ENCODE peak calls at places on chromosomes 2 and 18, in nine cellular contexts. D, B, V, H, Z, G, J, O and K are unnamed samples.

GRCh38 chr2:177147093-177147694 is 65.4 kb upstream of the HNRNPA3 start:
- DNase-seq in G (peak; percentile 58), Z (no peak), O (no peak), V (no peak), B (peak; percentile 48), J (peak; percentile 80), D (peak; percentile 67), H (peak; percentile 64), K (peak; percentile 73)

GRCh38 chr2:227724394-227725039 is at the start of gene SCYGR6:
- DNase-seq in G (no peak), O (no peak), B (no peak), H (no peak), D (no peak), Z (no peak), J (no peak), V (no peak), K (no peak)

GRCh38 chr2:241880311-241881073 is 11.0 kb downstream of the RTP5 start:
- DNase-seq in D (no peak), V (no peak), G (no peak), H (no peak), B (no peak), J (no peak), Z (no peak), O (peak; percentile 14), K (no peak)

GRCh38 chr2:18961991-18962421 is 372.6 kb upstream of the NT5C1B start:
- DNase-seq in D (no peak), G (no peak), V (no peak), H (no peak), J (no peak), Z (no peak), O (no peak), B (no peak), K (no peak)

GRCh38 chr2:152055366-152056108 is 43.3 kb downstream of the CACNB4 start:
- DNase-seq in V (no peak), G (no peak), D (no peak), J (peak; percentile 53), Z (no peak), O (no peak), H (peak; percentile 71), B (no peak), K (no peak)

GRCh38 chr18:55301196-55301540 is 286.8 kb downstream of the TCF4 start:
- DNase-seq in Z (no peak), H (no peak), O (no peak), G (peak; percentile 17), V (no peak), D (no peak), B (peak; percentile 58), J (peak; percentile 61), K (no peak)

GRCh38 chr2:182477774-182478173 is 50.9 kb upstream of the PDE1A start:
- DNase-seq in J (no peak), D (no peak), G (no peak), O (no peak), V (no peak), Z (no peak), B (no peak), H (peak; percentile 35), K (no peak)

GRCh38 chr2:36361396-36361795 is 5.8 kb downstream of the CRIM1 start:
- DNase-seq in D (no peak), G (no peak), H (no peak), O (no peak), V (no peak), J (peak; percentile 65), B (no peak), Z (no peak), K (no peak)

GRCh38 chr2:23745726-23746105 is 181.2 kb downstream of the ATAD2B start:
- DNase-seq in J (peak; percentile 51), B (no peak), D (no peak), Z (no peak), O (no peak), H (no peak), G (peak; percentile 49), V (peak; percentile 21), K (no peak)

GRCh38 chr2:190075623-190076022 is 13.1 kb upstream of the MSTN start:
- DNase-seq in J (no peak), B (no peak), G (no peak), D (no peak), H (no peak), O (no peak), Z (no peak), V (no peak), K (no peak)

GRCh38 chr2:70716131-70716766 is 51.8 kb downstream of the ADD2 start:
- DNase-seq in G (no peak), J (no peak), D (no peak), Z (no peak), B (no peak), O (no peak), V (no peak), H (no peak), K (no peak)

DNA sequence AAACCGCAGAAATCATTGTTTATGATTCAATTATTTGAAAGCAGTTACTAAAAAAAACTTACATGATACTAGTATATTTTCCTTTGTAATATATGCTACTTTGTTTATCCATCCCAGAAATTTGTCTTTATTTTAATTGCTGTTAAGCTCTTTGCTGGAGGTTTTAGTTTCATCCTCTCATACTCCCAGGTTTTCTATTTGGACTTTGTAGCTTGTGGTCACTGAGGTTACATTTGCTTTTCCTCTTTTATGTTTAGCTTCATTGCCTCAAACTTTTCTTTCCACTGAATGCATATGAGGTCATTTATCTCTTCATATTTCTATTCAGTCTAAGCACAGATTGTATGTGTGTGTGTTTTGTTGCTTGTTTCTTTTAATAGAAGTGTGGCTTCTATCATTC is 89.9 kb downstream of the ERBB4 start:
- DNase-seq in V (no peak), G (no peak), D (no peak), J (no peak), O (no peak), B (no peak), H (no peak), Z (no peak), K (no peak)
- H3K4me1 ChIP-seq in V (peaks cover 12% of the 10 kb centered on the region), G (no peaks in the 10 kb centered on the region), D (peaks cover 15% of the 10 kb centered on the region), J (peaks cover 25% of the 10 kb centered on the region), O (peaks cover 2% of the 10 kb centered on the region), B (no peaks in the 10 kb centered on the region), H (no peaks in the 10 kb centered on the region), Z (no peaks in the 10 kb centered on the region), K (no peaks in the 10 kb centered on the region)

DNA sequence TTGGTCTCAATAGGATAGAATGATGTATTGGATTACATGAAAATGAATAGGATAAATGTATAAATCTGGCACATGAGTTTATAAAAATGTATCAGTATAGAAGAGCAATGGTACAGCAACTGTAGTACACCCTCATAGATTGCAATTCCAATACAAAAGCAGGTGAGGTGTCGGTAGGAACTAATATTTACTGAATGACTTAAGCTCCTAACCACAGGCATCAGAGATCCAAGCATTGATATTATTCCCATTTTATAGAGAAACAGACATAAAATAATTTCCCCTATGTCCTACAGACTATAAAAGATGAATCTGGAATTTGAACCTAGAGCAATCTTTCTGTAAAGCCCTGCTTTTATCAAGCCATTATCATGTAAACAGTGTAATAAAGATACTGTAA is 227.4 kb downstream of the MBD2 start:
- DNase-seq in G (no peak), H (no peak), Z (no peak), D (no peak), J (no peak), V (no peak), B (no peak), O (no peak), K (no peak)
- H3K27me3 ChIP-seq in G (no peaks in the 10 kb centered on the region), H (no peaks in the 10 kb centered on the region), Z (no peaks in the 10 kb centered on the region), D (no peaks in the 10 kb centered on the region), J (no peaks in the 10 kb centered on the region), V (no peaks in the 10 kb centered on the region), B (no peaks in the 10 kb centered on the region), O (no peaks in the 10 kb centered on the region), K (no peaks in the 10 kb centered on the region)

DNA sequence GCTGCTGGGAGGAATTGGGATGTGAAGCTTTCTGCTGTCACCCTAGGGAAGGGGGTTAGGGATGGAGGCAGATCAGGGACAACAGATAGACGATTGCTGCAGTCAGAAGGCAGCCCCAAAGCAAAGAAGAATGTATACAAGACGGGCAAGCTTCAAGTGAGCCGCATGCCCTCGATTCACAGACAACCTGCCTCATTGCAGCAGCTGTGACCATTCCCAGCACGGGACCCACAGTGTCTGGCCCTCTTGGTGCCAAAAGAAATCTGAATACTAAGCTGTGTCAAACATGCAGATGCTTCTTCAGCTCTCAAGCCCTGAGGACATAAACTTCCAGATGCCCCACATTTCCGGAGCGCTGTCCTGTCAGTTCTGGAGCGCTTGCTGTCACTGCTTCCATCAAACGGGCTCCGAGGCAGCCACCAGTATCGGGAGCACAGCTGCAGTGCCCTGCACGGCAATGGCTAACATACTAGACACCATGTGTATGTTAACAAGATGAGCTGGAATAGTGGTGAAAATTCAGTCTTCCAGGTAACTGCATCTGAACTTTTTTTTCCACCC is 33.8 kb downstream of the PRELID3A start:
- DNase-seq in D (no peak), H (no peak), J (no peak), B (no peak), G (no peak), O (no peak), Z (no peak), V (peak; percentile 76), K (no peak)
- H3K4me1 ChIP-seq in D (no peaks in the 10 kb centered on the region), H (no peaks in the 10 kb centered on the region), J (peaks cover 5% of the 10 kb centered on the region), B (no peaks in the 10 kb centered on the region), G (no peaks in the 10 kb centered on the region), O (no peaks in the 10 kb centered on the region), Z (no peaks in the 10 kb centered on the region), V (no peaks in the 10 kb centered on the region), K (no peaks in the 10 kb centered on the region)

GRCh38 chr2:239826786-239827510 is 198.2 kb downstream of the NDUFA10 start:
- DNase-seq in H (no peak), B (no peak), D (no peak), V (no peak), G (no peak), J (no peak), Z (peak; percentile 19), O (no peak), K (no peak)
- H3K27me3 ChIP-seq in H (no peaks in the 10 kb centered on the region), B (no peaks in the 10 kb centered on the region), D (no peaks in the 10 kb centered on the region), V (peaks cover 7% of the 10 kb centered on the region), G (no peaks in the 10 kb centered on the region), J (no peaks in the 10 kb centered on the region), Z (no peaks in the 10 kb centered on the region), O (no peaks in the 10 kb centered on the region), K (no peaks in the 10 kb centered on the region)

GRCh38 chr2:223758131-223758840 is 79.1 kb downstream of the AP1S3 start:
- DNase-seq in V (no peak), O (no peak), G (no peak), D (no peak), J (no peak), Z (no peak), H (no peak), B (no peak), K (no peak)
- H3K4me1 ChIP-seq in V (no peaks in the 10 kb centered on the region), O (no peaks in the 10 kb centered on the region), G (peaks cover 6% of the 10 kb centered on the region), D (no peaks in the 10 kb centered on the region), J (peaks cover 23% of the 10 kb centered on the region), Z (peaks cover 17% of the 10 kb centered on the region), H (no peaks in the 10 kb centered on the region), B (no peaks in the 10 kb centered on the region), K (no peaks in the 10 kb centered on the region)